ENCODE peak calls at places on chromosomes 13 and 19, in six cellular contexts. K is Peyer's patch, E is mesenchymal stem cell, G is Karpas-422, N is GM23248, V is Panc1. C is an unnamed sample.

GRCh38 chr13:48448963-48449614 is 36.2 kb upstream of the LPAR6 start:
- DNase-seq in N (peak), K (no peak), G (no peak), V (no peak), E (peak), C (no peak)

GRCh38 chr19:31448221-31448657 is 99.0 kb upstream of the TSHZ3 start:
- DNase-seq in K (peak), E (peak), V (no peak), G (no peak), N (peak), C (peak)

GRCh38 chr19:31338069-31338767 is 11.0 kb downstream of the TSHZ3 start:
- DNase-seq in E (peak), K (peak), V (no peak), N (peak), G (peak), C (peak)

GRCh38 chr13:86188170-86188569 is 389.0 kb upstream of the SLITRK6 start:
- DNase-seq in N (no peak), E (no peak), G (no peak), V (no peak), K (no peak), C (no peak)

GRCh38 chr13:113766035-113766800 is 7.2 kb downstream of the TMEM255B start:
- DNase-seq in E (no peak), K (peak), G (no peak), N (no peak), V (no peak), C (no peak)

GRCh38 chr19:7618366-7618765 is 11.0 kb downstream of the XAB2 start:
- DNase-seq in N (peak), E (no peak), G (no peak), K (no peak), V (no peak), C (no peak)

GRCh38 chr19:43765109-43765876 is 10.5 kb upstream of the SMG9 start:
- DNase-seq in K (peak), G (no peak), V (no peak), N (peak), E (peak), C (peak)

GRCh38 chr19:54302252-54302651 is 10.7 kb downstream of the LILRA5 start:
- DNase-seq in N (no peak), G (no peak), V (no peak), E (no peak), K (no peak), C (no peak)

GRCh38 chr13:67070306-67070705 is 159.8 kb downstream of the PCDH9 start:
- DNase-seq in G (no peak), V (no peak), E (no peak), N (no peak), K (no peak), C (no peak)

GRCh38 chr19:20367811-20368294 is 197.7 kb downstream of the ZNF737 start:
- DNase-seq in N (no peak), E (no peak), G (peak), V (no peak), K (no peak), C (no peak)

GRCh38 chr13:32216281-32216680 is 98.9 kb downstream of the ZAR1L start:
- DNase-seq in G (no peak), N (no peak), K (no peak), E (no peak), V (no peak), C (no peak)

GRCh38 chr19:31969955-31970545 is 375.4 kb upstream of the ZNF507 start:
- DNase-seq in V (no peak), G (no peak), E (peak), N (no peak), K (no peak), C (no peak)

GRCh38 chr13:20359335-20359734 is 127.2 kb upstream of the GJB6 start:
- DNase-seq in E (peak), G (no peak), N (peak), V (peak), K (no peak), C (peak)

GRCh38 chr19:19068659-19069509 is 5.1 kb downstream of the SLC25A42 start:
- DNase-seq in G (no peak), N (no peak), K (no peak), E (no peak), V (no peak), C (no peak)

GRCh38 chr19:44647144-44647543 is 3.4 kb downstream of the PVR start:
- DNase-seq in K (no peak), E (no peak), N (no peak), V (no peak), G (no peak), C (no peak)

GRCh38 chr19:42285546-42285945 is 16.4 kb upstream of the PRR19 start:
- DNase-seq in G (peak), V (no peak), N (no peak), E (no peak), K (no peak), C (no peak)

GRCh38 chr13:111296417-111296816 is 24.0 kb upstream of the TEX29 start:
- DNase-seq in K (no peak), N (no peak), E (no peak), G (no peak), V (no peak), C (no peak)

GRCh38 chr13:51632643-51633357 is 48.5 kb downstream of the WDFY2 start:
- DNase-seq in V (no peak), N (peak), E (no peak), G (no peak), K (no peak), C (no peak)

GRCh38 chr19:18749362-18750231 is 41.5 kb downstream of the COMP start:
- DNase-seq in N (no peak), G (no peak), K (no peak), V (no peak), E (no peak), C (no peak)

GRCh38 chr13:86653009-86653408 is 853.8 kb upstream of the SLITRK6 start:
- DNase-seq in K (no peak), V (no peak), G (no peak), E (no peak), N (no peak), C (no peak)

GRCh38 chr19:6700586-6701316 is 19.7 kb downstream of the C3 start:
- DNase-seq in G (no peak), N (no peak), E (no peak), V (no peak), K (no peak), C (no peak)

GRCh38 chr13:44620057-44620456 is 43.9 kb upstream of the TSC22D1 start:
- DNase-seq in N (peak), G (no peak), K (no peak), E (peak), V (no peak), C (peak)

GRCh38 chr13:72437458-72437857 is 290.0 kb downstream of the MZT1 start:
- DNase-seq in G (no peak), V (no peak), E (peak), N (no peak), K (no peak), C (peak)

GRCh38 chr19:38173324-38174041 is 50.5 kb downstream of the DPF1 start:
- DNase-seq in K (peak), G (no peak), N (peak), E (no peak), V (no peak), C (no peak)

GRCh38 chr13:44921478-44921877 is 67.8 kb downstream of the NUFIP1 start:
- DNase-seq in G (no peak), N (peak), V (no peak), K (no peak), E (no peak), C (no peak)

GRCh38 chr13:110015253-110015652 is 228.9 kb upstream of the IRS2 start:
- DNase-seq in K (no peak), E (no peak), G (no peak), N (peak), V (no peak), C (no peak)

GRCh38 chr13:46178143-46178542 is 3.8 kb downstream of the LCP1 start:
- DNase-seq in N (no peak), E (no peak), K (no peak), G (no peak), V (no peak), C (no peak)

DNA sequence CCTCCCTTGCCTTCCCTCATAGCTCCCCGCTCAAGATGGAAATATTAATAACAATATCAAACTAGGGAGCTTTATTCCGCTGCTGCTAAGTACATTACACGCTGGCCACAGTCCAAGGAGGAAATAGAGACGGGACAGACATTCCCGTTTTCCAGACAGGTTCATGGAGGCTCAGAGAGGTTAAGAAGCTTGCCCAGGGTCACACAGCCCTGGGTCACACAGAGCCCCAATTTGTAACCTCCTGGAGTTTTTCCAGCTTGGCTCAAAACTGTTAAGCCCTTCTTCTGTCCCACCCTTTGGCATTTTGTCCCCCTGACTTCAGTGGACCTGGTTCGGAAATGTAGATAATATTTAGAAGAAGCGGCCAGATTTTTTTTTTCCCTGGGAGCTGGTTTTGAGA is 2.0 kb downstream of the BICRA start:
- DNase-seq in N (peak), K (peak), V (no peak), G (no peak), E (no peak), C (no peak)
- H3K4me3 ChIP-seq in N (peak), K (peak), V (no peak), G (peak), E (peak), C (peak)

GRCh38 chr19:1098177-1099051 is 3.2 kb upstream of the POLR2E start:
- DNase-seq in G (no peak), E (no peak), N (peak), V (no peak), K (peak), C (no peak)
- H3K27ac ChIP-seq in G (no peak), E (no peak), N (peak), V (peak), K (peak), C (no peak)

DNA sequence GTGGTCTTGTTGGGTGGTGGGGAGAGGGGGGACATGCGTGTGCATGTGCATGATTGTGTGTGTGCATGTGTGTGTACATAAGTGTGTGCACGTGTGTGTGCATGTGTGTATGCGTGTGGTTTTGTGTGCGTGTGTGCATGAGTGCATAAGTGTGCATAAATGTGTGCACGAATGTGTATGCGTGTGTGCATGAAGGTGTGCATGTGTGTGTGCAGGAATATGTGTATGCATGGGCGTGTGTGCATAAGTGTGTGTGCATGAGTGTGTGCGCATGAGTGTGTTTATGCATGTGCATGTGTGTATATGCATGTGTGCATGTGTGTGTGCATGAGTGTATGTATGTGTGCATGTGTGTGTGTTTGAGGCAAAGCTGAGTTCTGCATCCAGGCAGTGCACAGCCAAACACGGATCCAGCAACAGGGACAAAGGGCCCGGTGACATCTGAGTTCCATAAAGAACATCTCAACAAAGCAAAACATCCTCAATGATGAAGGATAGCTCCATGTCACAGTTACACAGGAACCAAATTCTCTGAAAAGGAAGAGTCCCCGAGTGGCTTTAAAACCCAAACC is 86.0 kb upstream of the FARP1 start:
- DNase-seq in V (no peak), E (no peak), K (no peak), G (no peak), N (no peak), C (no peak)
- H3K4me3 ChIP-seq in V (no peak), E (no peak), K (no peak), G (no peak), N (no peak), C (no peak)

GRCh38 chr19:13190781-13191540 is 40.8 kb downstream of the IER2 start:
- DNase-seq in G (no peak), K (peak), V (no peak), N (no peak), E (no peak), C (no peak)

GRCh38 chr19:13198634-13199033 is 48.4 kb downstream of the IER2 start:
- DNase-seq in N (no peak), K (no peak), E (no peak), V (no peak), G (no peak), C (no peak)

DNA sequence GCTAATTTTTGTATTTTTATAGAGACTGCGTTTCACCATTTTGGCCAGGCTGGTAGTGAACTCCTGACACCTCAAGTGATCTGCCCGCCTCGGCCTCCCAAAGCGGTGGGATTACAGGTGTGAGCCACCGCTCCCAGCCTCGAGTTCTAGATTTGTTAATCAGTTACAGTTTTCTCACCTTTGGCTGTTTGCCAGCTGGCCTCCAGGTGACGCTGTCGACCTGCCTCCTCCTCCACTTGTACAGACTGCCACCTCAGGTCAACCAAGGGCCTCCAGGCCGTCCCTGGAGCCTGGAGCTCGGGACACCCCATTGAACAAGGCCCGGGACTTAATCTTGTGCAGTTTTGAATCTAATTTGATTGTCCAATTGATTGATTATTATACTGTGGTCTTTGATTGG is 45.5 kb downstream of the IER2 start:
- DNase-seq in V (no peak), N (no peak), K (peak), E (no peak), G (peak), C (no peak)
- H3K27ac ChIP-seq in V (no peak), N (no peak), K (peak), E (no peak), G (no peak), C (no peak)

GRCh38 chr19:10620786-10621185 is 4.6 kb upstream of the SLC44A2 start:
- DNase-seq in G (no peak), V (no peak), K (no peak), N (no peak), E (no peak), C (no peak)

GRCh38 chr19:10624585-10624984 is 768 bp upstream of the SLC44A2 start:
- DNase-seq in V (no peak), K (peak), G (no peak), N (no peak), E (no peak), C (no peak)

GRCh38 chr19:10621966-10622365 is 3.4 kb upstream of the SLC44A2 start:
- DNase-seq in E (no peak), N (no peak), G (no peak), K (no peak), V (no peak), C (no peak)

GRCh38 chr19:10625003-10625761 is at the start of gene SLC44A2:
- DNase-seq in G (no peak), K (peak), E (peak), N (peak), V (no peak), C (peak)

DNA sequence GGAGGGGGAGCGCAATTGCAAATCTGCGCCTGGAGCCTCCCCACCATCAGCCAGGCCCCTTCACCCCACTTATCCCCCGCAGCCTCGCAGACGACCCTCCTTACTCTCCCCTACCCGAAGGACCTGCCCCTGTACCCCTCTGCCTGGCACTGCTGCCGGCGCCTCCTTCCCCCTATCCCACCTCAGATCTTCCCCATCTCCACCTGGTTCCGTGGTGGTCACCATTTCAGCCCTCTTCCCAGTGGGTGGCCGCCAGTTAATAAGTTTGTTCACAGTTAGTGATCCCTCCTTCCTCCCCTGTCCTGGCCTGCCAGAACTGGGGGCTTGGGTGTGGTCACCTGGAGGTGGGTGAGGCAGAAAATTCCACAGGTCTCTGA is 397 bp downstream of the SLC44A2 start:
- DNase-seq in V (no peak), E (no peak), N (no peak), K (no peak), G (no peak), C (no peak)
- H3K4me3 ChIP-seq in V (peak), E (peak), N (peak), K (peak), G (no peak), C (peak)